ENCODE peak calls at places on chromosomes 12 and 14, in five cellular contexts. One of them, this sample, is unnamed. For H3K4me1, the result is how much of the 10 kb centered on the place peaks cover.

GRCh38 chr12:59834659-59835474 is 239.0 kb downstream of the SLC16A7 start:
- DNase-seq in MM.1S: no peak
- DNase-seq in tibial artery: no peak
- DNase-seq in cardiac muscle cell: peak
- DNase-seq in psoas muscle: no peak
- DNase-seq in this sample: peak

GRCh38 chr14:33386771-33387170 is 448.1 kb downstream of the NPAS3 start:
- DNase-seq in MM.1S: no peak
- DNase-seq in tibial artery: no peak
- DNase-seq in cardiac muscle cell: peak
- DNase-seq in psoas muscle: no peak
- DNase-seq in this sample: no peak

GRCh38 chr12:818733-819132 is 66.4 kb downstream of the WNK1 start:
- DNase-seq in MM.1S: no peak
- DNase-seq in tibial artery: no peak
- DNase-seq in cardiac muscle cell: no peak
- DNase-seq in psoas muscle: no peak
- DNase-seq in this sample: no peak

GRCh38 chr12:43776498-43776897 is 17.7 kb downstream of the IRAK4 start:
- DNase-seq in MM.1S: peak
- DNase-seq in tibial artery: no peak
- DNase-seq in cardiac muscle cell: peak
- DNase-seq in psoas muscle: no peak
- DNase-seq in this sample: peak

GRCh38 chr14:65179918-65180724 is 77.8 kb upstream of the MAX start:
- DNase-seq in MM.1S: no peak
- DNase-seq in tibial artery: peak
- DNase-seq in cardiac muscle cell: peak
- DNase-seq in psoas muscle: peak
- DNase-seq in this sample: peak

GRCh38 chr12:30457621-30458289 is 237.9 kb downstream of the IPO8 start:
- DNase-seq in MM.1S: no peak
- DNase-seq in tibial artery: no peak
- DNase-seq in cardiac muscle cell: peak
- DNase-seq in psoas muscle: no peak
- DNase-seq in this sample: no peak

GRCh38 chr12:3755898-3756297 is 3.0 kb upstream of the CRACR2A start:
- DNase-seq in MM.1S: no peak
- DNase-seq in tibial artery: no peak
- DNase-seq in cardiac muscle cell: no peak
- DNase-seq in psoas muscle: peak
- DNase-seq in this sample: no peak

GRCh38 chr12:26195641-26196423 is 459 bp downstream of the SSPN start:
- DNase-seq in MM.1S: peak
- DNase-seq in tibial artery: peak
- DNase-seq in cardiac muscle cell: peak
- DNase-seq in psoas muscle: peak
- DNase-seq in this sample: no peak

GRCh38 chr12:131766382-131767107 is 55.7 kb downstream of the SFSWAP start:
- DNase-seq in MM.1S: no peak
- DNase-seq in tibial artery: no peak
- DNase-seq in cardiac muscle cell: no peak
- DNase-seq in psoas muscle: no peak
- DNase-seq in this sample: no peak

GRCh38 chr14:81767266-81767987 is 233.8 kb upstream of the SEL1L start:
- DNase-seq in MM.1S: no peak
- DNase-seq in tibial artery: no peak
- DNase-seq in cardiac muscle cell: no peak
- DNase-seq in psoas muscle: no peak
- DNase-seq in this sample: no peak

GRCh38 chr12:124508323-124509096 is 58.9 kb downstream of the NCOR2 start:
- DNase-seq in MM.1S: no peak
- DNase-seq in tibial artery: no peak
- DNase-seq in cardiac muscle cell: no peak
- DNase-seq in psoas muscle: peak
- DNase-seq in this sample: no peak

GRCh38 chr12:75553398-75553797 is 42.0 kb upstream of the KRR1 start:
- DNase-seq in MM.1S: no peak
- DNase-seq in tibial artery: no peak
- DNase-seq in cardiac muscle cell: no peak
- DNase-seq in psoas muscle: no peak
- DNase-seq in this sample: no peak

GRCh38 chr12:75908961-75909699 is 122.4 kb downstream of the PHLDA1 start:
- DNase-seq in MM.1S: no peak
- DNase-seq in tibial artery: peak
- DNase-seq in cardiac muscle cell: peak
- DNase-seq in psoas muscle: peak
- DNase-seq in this sample: no peak

GRCh38 chr12:32897688-32898573 is 1.4 kb upstream of the PKP2 start:
- DNase-seq in MM.1S: no peak
- DNase-seq in tibial artery: no peak
- DNase-seq in cardiac muscle cell: no peak
- DNase-seq in psoas muscle: no peak
- DNase-seq in this sample: no peak

GRCh38 chr12:19819231-19819630 is 379.9 kb downstream of the AEBP2 start:
- DNase-seq in MM.1S: no peak
- DNase-seq in tibial artery: peak
- DNase-seq in cardiac muscle cell: peak
- DNase-seq in psoas muscle: no peak
- DNase-seq in this sample: no peak

GRCh38 chr14:35122696-35123387 is 490 bp downstream of the PRORP start:
- DNase-seq in MM.1S: peak
- DNase-seq in tibial artery: no peak
- DNase-seq in cardiac muscle cell: peak
- DNase-seq in psoas muscle: no peak
- DNase-seq in this sample: peak

GRCh38 chr12:70692681-70693288 is 55.6 kb upstream of the PTPRB start:
- DNase-seq in MM.1S: peak
- DNase-seq in tibial artery: no peak
- DNase-seq in cardiac muscle cell: peak
- DNase-seq in psoas muscle: no peak
- DNase-seq in this sample: peak

GRCh38 chr14:23622990-23623389 is 13.2 kb upstream of the DHRS2 start:
- DNase-seq in MM.1S: no peak
- DNase-seq in tibial artery: no peak
- DNase-seq in cardiac muscle cell: no peak
- DNase-seq in psoas muscle: no peak
- DNase-seq in this sample: no peak

GRCh38 chr14:105419305-105420091 is at the start of gene MTA1:
- DNase-seq in MM.1S: no peak
- DNase-seq in tibial artery: no peak
- DNase-seq in cardiac muscle cell: peak
- DNase-seq in psoas muscle: peak
- DNase-seq in this sample: peak

GRCh38 chr14:30243805-30244204 is 315.2 kb upstream of the G2E3 start:
- DNase-seq in MM.1S: no peak
- DNase-seq in tibial artery: no peak
- DNase-seq in cardiac muscle cell: peak
- DNase-seq in psoas muscle: no peak
- DNase-seq in this sample: no peak

GRCh38 chr14:105420141-105420975 is 731 bp downstream of the MTA1 start:
- DNase-seq in MM.1S: no peak
- DNase-seq in tibial artery: no peak
- DNase-seq in cardiac muscle cell: no peak
- DNase-seq in psoas muscle: no peak
- DNase-seq in this sample: peak

GRCh38 chr14:91202234-91202974 is 42.1 kb downstream of the GPR68 start:
- DNase-seq in MM.1S: no peak
- DNase-seq in tibial artery: peak
- DNase-seq in cardiac muscle cell: peak
- DNase-seq in psoas muscle: peak
- DNase-seq in this sample: no peak

GRCh38 chr14:77094672-77095284 is 3.3 kb upstream of the CIPC start:
- DNase-seq in MM.1S: peak
- DNase-seq in tibial artery: peak
- DNase-seq in cardiac muscle cell: peak
- DNase-seq in psoas muscle: peak
- DNase-seq in this sample: peak

GRCh38 chr12:44618960-44619359 is 257.2 kb downstream of the NELL2 start:
- DNase-seq in MM.1S: no peak
- DNase-seq in tibial artery: no peak
- DNase-seq in cardiac muscle cell: no peak
- DNase-seq in psoas muscle: no peak
- DNase-seq in this sample: peak

GRCh38 chr14:100076133-100076532 is 10.9 kb downstream of the EVL start:
- DNase-seq in MM.1S: no peak
- DNase-seq in tibial artery: no peak
- DNase-seq in cardiac muscle cell: peak
- DNase-seq in psoas muscle: no peak
- DNase-seq in this sample: no peak

GRCh38 chr12:9651265-9651729 is 18.2 kb upstream of the CLEC2D start:
- DNase-seq in MM.1S: no peak
- DNase-seq in tibial artery: no peak
- DNase-seq in cardiac muscle cell: peak
- DNase-seq in psoas muscle: no peak
- DNase-seq in this sample: peak

GRCh38 chr12:92108651-92109050 is 37.0 kb downstream of the BTG1 start:
- DNase-seq in MM.1S: no peak
- DNase-seq in tibial artery: no peak
- DNase-seq in cardiac muscle cell: peak
- DNase-seq in psoas muscle: no peak
- DNase-seq in this sample: no peak

GRCh38 chr14:77208979-77209318 is 27.4 kb downstream of the TMEM63C start:
- DNase-seq in MM.1S: no peak
- DNase-seq in tibial artery: no peak
- DNase-seq in cardiac muscle cell: no peak
- DNase-seq in psoas muscle: no peak
- DNase-seq in this sample: no peak

GRCh38 chr12:10027311-10028099 is 3.0 kb upstream of the CLEC9A start:
- DNase-seq in MM.1S: no peak
- DNase-seq in tibial artery: no peak
- DNase-seq in cardiac muscle cell: no peak
- DNase-seq in psoas muscle: no peak
- DNase-seq in this sample: no peak

GRCh38 chr12:116661341-116661740 is 76.5 kb downstream of the SPRING1 start:
- DNase-seq in MM.1S: no peak
- DNase-seq in tibial artery: no peak
- DNase-seq in cardiac muscle cell: no peak
- DNase-seq in psoas muscle: no peak
- DNase-seq in this sample: no peak

GRCh38 chr12:116665666-116666304 is 72.1 kb downstream of the SPRING1 start:
- DNase-seq in MM.1S: no peak
- DNase-seq in tibial artery: no peak
- DNase-seq in cardiac muscle cell: no peak
- DNase-seq in psoas muscle: no peak
- DNase-seq in this sample: no peak

GRCh38 chr12:116659771-116660481 is 77.9 kb downstream of the SPRING1 start:
- DNase-seq in MM.1S: no peak
- DNase-seq in tibial artery: no peak
- DNase-seq in cardiac muscle cell: peak
- DNase-seq in psoas muscle: no peak
- DNase-seq in this sample: no peak

GRCh38 chr12:116666305-116666673 is 71.6 kb downstream of the SPRING1 start:
- DNase-seq in MM.1S: no peak
- DNase-seq in tibial artery: no peak
- DNase-seq in cardiac muscle cell: no peak
- DNase-seq in psoas muscle: no peak
- DNase-seq in this sample: no peak

DNA sequence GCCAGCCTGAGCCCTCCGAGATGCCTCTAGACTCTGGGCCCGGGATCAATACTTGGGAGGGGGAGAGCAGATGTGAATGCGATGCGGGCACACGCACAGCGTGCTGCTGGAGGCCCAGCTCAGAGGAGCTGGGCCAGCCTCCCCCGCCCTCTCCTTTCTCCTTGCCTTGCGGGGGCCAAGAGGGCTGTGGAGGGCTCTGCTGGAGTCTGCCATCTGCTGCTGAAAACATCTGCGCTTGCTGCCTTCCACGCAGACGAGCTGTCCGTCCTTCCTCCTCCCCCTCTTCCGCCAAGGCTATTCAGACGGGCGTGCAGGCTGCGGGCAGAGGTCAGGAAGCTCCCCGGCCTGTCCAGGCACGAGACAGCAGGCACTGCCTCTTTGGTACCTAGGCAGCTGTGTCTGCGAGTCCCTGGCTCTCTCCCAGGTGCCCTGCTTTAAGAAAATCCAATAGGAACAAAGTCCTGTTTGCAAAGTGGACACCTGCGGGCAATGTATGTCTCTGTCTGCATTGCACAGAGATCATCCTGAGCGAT is 75.2 kb downstream of the SPRING1 start:
- DNase-seq in MM.1S: no peak
- DNase-seq in tibial artery: no peak
- DNase-seq in cardiac muscle cell: peak
- DNase-seq in psoas muscle: no peak
- DNase-seq in this sample: no peak
- TF ChIP-seq CTCF in MM.1S: no peak
- TF ChIP-seq CTCF in tibial artery: no peak
- TF ChIP-seq CTCF in cardiac muscle cell: no peak
- TF ChIP-seq CTCF in psoas muscle: no peak
- TF ChIP-seq CTCF in this sample: no peak

GRCh38 chr14:49828640-49829039 is 23.9 kb downstream of the NEMF start:
- DNase-seq in MM.1S: no peak
- DNase-seq in tibial artery: no peak
- DNase-seq in cardiac muscle cell: no peak
- DNase-seq in psoas muscle: no peak
- DNase-seq in this sample: no peak
- H3K4me1 ChIP-seq in MM.1S: under half
- H3K4me1 ChIP-seq in tibial artery: under half
- H3K4me1 ChIP-seq in cardiac muscle cell: under half
- H3K4me1 ChIP-seq in psoas muscle: under half
- H3K4me1 ChIP-seq in this sample: under half

GRCh38 chr14:75283162-75283883 is 4.7 kb downstream of the FOS start:
- DNase-seq in MM.1S: no peak
- DNase-seq in tibial artery: no peak
- DNase-seq in cardiac muscle cell: peak
- DNase-seq in psoas muscle: no peak
- DNase-seq in this sample: no peak

GRCh38 chr14:75280831-75281690 is 2.4 kb downstream of the FOS start:
- DNase-seq in MM.1S: no peak
- DNase-seq in tibial artery: peak
- DNase-seq in cardiac muscle cell: peak
- DNase-seq in psoas muscle: no peak
- DNase-seq in this sample: no peak

GRCh38 chr14:75280448-75280830 is 1.8 kb downstream of the FOS start:
- DNase-seq in MM.1S: no peak
- DNase-seq in tibial artery: no peak
- DNase-seq in cardiac muscle cell: no peak
- DNase-seq in psoas muscle: no peak
- DNase-seq in this sample: no peak

GRCh38 chr14:75282166-75282547 is 3.5 kb downstream of the FOS start:
- DNase-seq in MM.1S: no peak
- DNase-seq in tibial artery: no peak
- DNase-seq in cardiac muscle cell: peak
- DNase-seq in psoas muscle: no peak
- DNase-seq in this sample: no peak

GRCh38 chr14:75281691-75282000 is 3.0 kb downstream of the FOS start:
- DNase-seq in MM.1S: no peak
- DNase-seq in tibial artery: no peak
- DNase-seq in cardiac muscle cell: peak
- DNase-seq in psoas muscle: no peak
- DNase-seq in this sample: no peak
- H3K4me3 ChIP-seq in MM.1S: no peak
- H3K4me3 ChIP-seq in tibial artery: peak
- H3K4me3 ChIP-seq in cardiac muscle cell: no peak
- H3K4me3 ChIP-seq in psoas muscle: peak
- H3K4me3 ChIP-seq in this sample: no peak

GRCh38 chr12:101696477-101697196 is 803 bp upstream of the CHPT1 start:
- DNase-seq in MM.1S: peak
- DNase-seq in tibial artery: peak
- DNase-seq in cardiac muscle cell: peak
- DNase-seq in psoas muscle: peak
- DNase-seq in this sample: peak
- TF ChIP-seq CTCF in MM.1S: no peak
- TF ChIP-seq CTCF in tibial artery: no peak
- TF ChIP-seq CTCF in cardiac muscle cell: no peak
- TF ChIP-seq CTCF in psoas muscle: no peak
- TF ChIP-seq CTCF in this sample: no peak

This sample was measured in OCI-LY7.